ENCODE peak calls at places on chromosomes 5 and 9, in four cellular contexts. G is HuH-7.5, T is mammary epithelial cell, W is lower lobe of right lung. H is an unnamed sample.

GRCh38 chr5:150313921-150314716 is 11.4 kb upstream of the ARSI start:
- DNase-seq in G (no peak), T (no peak), W (no peak), H (no peak)

GRCh38 chr9:137756045-137756744 is 121.4 kb upstream of the CACNA1B start:
- DNase-seq in W (no peak), G (no peak), T (no peak), H (no peak)

GRCh38 chr9:94076557-94076956 is 7.7 kb upstream of the PTPDC1 start:
- DNase-seq in W (no peak), T (no peak), G (no peak), H (no peak)

GRCh38 chr5:78496373-78496772 is 136.0 kb downstream of the SCAMP1 start:
- DNase-seq in G (no peak), T (peak; percentile 64), W (no peak), H (no peak)

GRCh38 chr9:38107811-38108304 is 38.8 kb upstream of the SHB start:
- DNase-seq in T (no peak), G (no peak), W (no peak), H (no peak)

GRCh38 chr5:55151923-55152842 is 7.8 kb upstream of the GPX8 start:
- DNase-seq in W (no peak), T (peak; percentile 92), G (no peak), H (no peak)

GRCh38 chr5:24102008-24102407 is 542.8 kb downstream of the CDH10 start:
- DNase-seq in W (no peak), G (no peak), T (no peak), H (no peak)

GRCh38 chr5:141951341-141951781 is 6.6 kb downstream of the PCDH12 start:
- DNase-seq in W (no peak), G (peak; percentile 40), T (no peak), H (no peak)

GRCh38 chr9:102205251-102205650 is 466.8 kb upstream of the GRIN3A start:
- DNase-seq in T (no peak), W (no peak), G (no peak), H (no peak)

GRCh38 chr5:174920906-174921550 is 196.6 kb downstream of the MSX2 start:
- DNase-seq in T (no peak), G (no peak), W (no peak), H (no peak)

GRCh38 chr9:2623046-2623865 is 1.7 kb downstream of the VLDLR start:
- DNase-seq in T (peak; percentile 66), W (peak; percentile 80), G (no peak), H (no peak)

GRCh38 chr5:38751103-38751502 is 94.7 kb upstream of the OSMR start:
- DNase-seq in W (no peak), T (no peak), G (no peak), H (no peak)

GRCh38 chr5:59724482-59725392 is 168.8 kb downstream of the PDE4D start:
- DNase-seq in W (no peak), G (peak; percentile 5), T (peak; percentile 35), H (no peak)

GRCh38 chr5:127280494-127281220 is 9.9 kb upstream of the MEGF10 start:
- DNase-seq in G (no peak), W (no peak), T (no peak), H (no peak)

GRCh38 chr5:118578093-118578492 is 410.3 kb downstream of the DTWD2 start:
- DNase-seq in T (no peak), W (no peak), G (no peak), H (no peak)

GRCh38 chr5:151825445-151825844 is 53.7 kb downstream of the G3BP1 start:
- DNase-seq in T (peak; percentile 44), G (peak; percentile 19), W (no peak), H (peak; percentile 34)

GRCh38 chr9:94700445-94700844 is 26.1 kb upstream of the AOPEP start:
- DNase-seq in G (no peak), T (no peak), W (no peak), H (no peak)

GRCh38 chr5:150448353-150448752 is 1.2 kb downstream of the RPS14 start:
- DNase-seq in W (no peak), T (no peak), G (no peak), H (no peak)

GRCh38 chr5:139482050-139482889 is at the start of gene STING1:
- DNase-seq in T (peak; percentile 97), G (no peak), W (peak; percentile 91), H (peak; percentile 83)

GRCh38 chr5:77777281-77777892 is 1.2 kb upstream of the TBCA start:
- DNase-seq in W (no peak), G (no peak), T (peak; percentile 71), H (no peak)

GRCh38 chr5:78075301-78075700 is 219.2 kb downstream of the AP3B1 start:
- DNase-seq in G (no peak), W (no peak), T (no peak), H (no peak)

GRCh38 chr5:119243888-119244287 is 111.9 kb upstream of the TNFAIP8 start:
- DNase-seq in G (no peak), W (no peak), T (peak; percentile 14), H (no peak)

GRCh38 chr9:37034320-37034937 is 361 bp upstream of the PAX5 start:
- DNase-seq in T (no peak), W (no peak), G (peak; percentile 80), H (no peak)

GRCh38 chr5:159874308-159874707 is 42.0 kb upstream of the ADRA1B start:
- DNase-seq in T (peak; percentile 50), G (no peak), W (no peak), H (no peak)

GRCh38 chr9:98101416-98101815 is 17.6 kb downstream of the TRIM14 start:
- DNase-seq in T (no peak), W (no peak), G (no peak), H (no peak)

GRCh38 chr9:95595780-95596179 is 79.0 kb upstream of the PTCH1 start:
- DNase-seq in T (no peak), G (no peak), W (no peak), H (no peak)

GRCh38 chr5:15014809-15015208 is 143.2 kb upstream of the ANKH start:
- DNase-seq in T (no peak), W (no peak), G (peak; percentile 11), H (no peak)

GRCh38 chr5:21143686-21144085 is 1155.7 kb upstream of the CDH18 start:
- DNase-seq in W (no peak), G (no peak), T (no peak), H (no peak)

GRCh38 chr9:98627291-98627690 is 81.4 kb downstream of the GABBR2 start:
- DNase-seq in W (no peak), T (no peak), G (no peak), H (no peak)

GRCh38 chr5:152864447-152864846 is 459.4 kb upstream of the NMUR2 start:
- DNase-seq in W (no peak), G (no peak), T (no peak), H (no peak)

GRCh38 chr5:141753971-141754713 is 72.1 kb upstream of the ARAP3 start:
- DNase-seq in W (no peak), T (peak; percentile 55), G (peak; percentile 49), H (no peak)